ENCODE peak calls at places on chromosomes 2 and 18, in eight cellular contexts. One of them, this sample, is unnamed.

GRCh38 chr2:3972377-3972776 is 269.0 kb downstream of the DCDC2C start:
- DNase-seq in stimulated activated CD4-positive, alpha-beta T cell treated with anti-CD3 and anti-CD28 coated beads, Interleukin-2, amount 100 ng/mL, for 24 hours: no peak
- DNase-seq in non-pigmented ciliary epithelial cell: no peak
- DNase-seq in lower leg skin: no peak
- DNase-seq in NCI-H2081: no peak
- DNase-seq in body of pancreas: no peak
- DNase-seq in fibroblast of lung: no peak
- DNase-seq in NCI-H1092 treated with DMSO at 0.1 percent for 48 hours: no peak
- DNase-seq in this sample: no peak

GRCh38 chr2:12034303-12034861 is 287.9 kb downstream of the LPIN1 start:
- DNase-seq in NCI-H2081: no peak
- DNase-seq in non-pigmented ciliary epithelial cell: no peak
- DNase-seq in NCI-H1092 treated with DMSO at 0.1 percent for 48 hours: no peak
- DNase-seq in lower leg skin: no peak
- DNase-seq in body of pancreas: no peak
- DNase-seq in fibroblast of lung: no peak
- DNase-seq in stimulated activated CD4-positive, alpha-beta T cell treated with anti-CD3 and anti-CD28 coated beads, Interleukin-2, amount 100 ng/mL, for 24 hours: no peak
- DNase-seq in this sample: no peak

GRCh38 chr2:230938098-230938497 is 13.1 kb upstream of the GPR55 start:
- DNase-seq in lower leg skin: no peak
- DNase-seq in fibroblast of lung: no peak
- DNase-seq in body of pancreas: no peak
- DNase-seq in NCI-H2081: no peak
- DNase-seq in NCI-H1092 treated with DMSO at 0.1 percent for 48 hours: no peak
- DNase-seq in stimulated activated CD4-positive, alpha-beta T cell treated with anti-CD3 and anti-CD28 coated beads, Interleukin-2, amount 100 ng/mL, for 24 hours: no peak
- DNase-seq in non-pigmented ciliary epithelial cell: no peak
- DNase-seq in this sample: no peak

GRCh38 chr18:50751490-50751889 is 68.3 kb downstream of the MRO start:
- DNase-seq in body of pancreas: no peak
- DNase-seq in NCI-H2081: no peak
- DNase-seq in NCI-H1092 treated with DMSO at 0.1 percent for 48 hours: no peak
- DNase-seq in non-pigmented ciliary epithelial cell: no peak
- DNase-seq in stimulated activated CD4-positive, alpha-beta T cell treated with anti-CD3 and anti-CD28 coated beads, Interleukin-2, amount 100 ng/mL, for 24 hours: no peak
- DNase-seq in fibroblast of lung: no peak
- DNase-seq in lower leg skin: no peak
- DNase-seq in this sample: no peak

GRCh38 chr2:217445726-217446125 is 557.1 kb downstream of the TNS1 start:
- DNase-seq in stimulated activated CD4-positive, alpha-beta T cell treated with anti-CD3 and anti-CD28 coated beads, Interleukin-2, amount 100 ng/mL, for 24 hours: no peak
- DNase-seq in non-pigmented ciliary epithelial cell: no peak
- DNase-seq in lower leg skin: no peak
- DNase-seq in fibroblast of lung: no peak
- DNase-seq in NCI-H1092 treated with DMSO at 0.1 percent for 48 hours: no peak
- DNase-seq in NCI-H2081: no peak
- DNase-seq in body of pancreas: no peak
- DNase-seq in this sample: no peak

GRCh38 chr18:55489742-55490055 is 98.3 kb downstream of the TCF4 start:
- DNase-seq in NCI-H1092 treated with DMSO at 0.1 percent for 48 hours: peak
- DNase-seq in non-pigmented ciliary epithelial cell: no peak
- DNase-seq in fibroblast of lung: peak
- DNase-seq in body of pancreas: no peak
- DNase-seq in NCI-H2081: peak
- DNase-seq in stimulated activated CD4-positive, alpha-beta T cell treated with anti-CD3 and anti-CD28 coated beads, Interleukin-2, amount 100 ng/mL, for 24 hours: peak
- DNase-seq in lower leg skin: no peak
- DNase-seq in this sample: no peak

GRCh38 chr2:237414056-237414661 is at the start of gene COL6A3:
- DNase-seq in stimulated activated CD4-positive, alpha-beta T cell treated with anti-CD3 and anti-CD28 coated beads, Interleukin-2, amount 100 ng/mL, for 24 hours: no peak
- DNase-seq in fibroblast of lung: peak
- DNase-seq in lower leg skin: peak
- DNase-seq in non-pigmented ciliary epithelial cell: peak
- DNase-seq in NCI-H2081: no peak
- DNase-seq in NCI-H1092 treated with DMSO at 0.1 percent for 48 hours: no peak
- DNase-seq in body of pancreas: no peak
- DNase-seq in this sample: no peak

GRCh38 chr2:28527196-28527595 is 31.3 kb downstream of the PLB1 start:
- DNase-seq in fibroblast of lung: no peak
- DNase-seq in body of pancreas: no peak
- DNase-seq in non-pigmented ciliary epithelial cell: no peak
- DNase-seq in NCI-H2081: no peak
- DNase-seq in NCI-H1092 treated with DMSO at 0.1 percent for 48 hours: no peak
- DNase-seq in stimulated activated CD4-positive, alpha-beta T cell treated with anti-CD3 and anti-CD28 coated beads, Interleukin-2, amount 100 ng/mL, for 24 hours: no peak
- DNase-seq in lower leg skin: no peak
- DNase-seq in this sample: no peak

GRCh38 chr2:10911291-10912075 is at the start of gene KCNF1:
- DNase-seq in non-pigmented ciliary epithelial cell: no peak
- DNase-seq in stimulated activated CD4-positive, alpha-beta T cell treated with anti-CD3 and anti-CD28 coated beads, Interleukin-2, amount 100 ng/mL, for 24 hours: no peak
- DNase-seq in NCI-H1092 treated with DMSO at 0.1 percent for 48 hours: peak
- DNase-seq in lower leg skin: no peak
- DNase-seq in fibroblast of lung: peak
- DNase-seq in NCI-H2081: peak
- DNase-seq in body of pancreas: peak
- DNase-seq in this sample: peak

GRCh38 chr18:26335139-26335933 is 109.1 kb downstream of the TAF4B start:
- DNase-seq in lower leg skin: no peak
- DNase-seq in fibroblast of lung: peak
- DNase-seq in stimulated activated CD4-positive, alpha-beta T cell treated with anti-CD3 and anti-CD28 coated beads, Interleukin-2, amount 100 ng/mL, for 24 hours: no peak
- DNase-seq in non-pigmented ciliary epithelial cell: no peak
- DNase-seq in NCI-H1092 treated with DMSO at 0.1 percent for 48 hours: no peak
- DNase-seq in NCI-H2081: no peak
- DNase-seq in body of pancreas: no peak
- DNase-seq in this sample: no peak

GRCh38 chr2:101149241-101150192 is 1.7 kb downstream of the TBC1D8 start:
- DNase-seq in non-pigmented ciliary epithelial cell: no peak
- DNase-seq in stimulated activated CD4-positive, alpha-beta T cell treated with anti-CD3 and anti-CD28 coated beads, Interleukin-2, amount 100 ng/mL, for 24 hours: no peak
- DNase-seq in body of pancreas: peak
- DNase-seq in NCI-H2081: no peak
- DNase-seq in NCI-H1092 treated with DMSO at 0.1 percent for 48 hours: no peak
- DNase-seq in fibroblast of lung: no peak
- DNase-seq in lower leg skin: no peak
- DNase-seq in this sample: peak

GRCh38 chr2:2830576-2830975 is 499.5 kb upstream of the MYT1L start:
- DNase-seq in body of pancreas: no peak
- DNase-seq in stimulated activated CD4-positive, alpha-beta T cell treated with anti-CD3 and anti-CD28 coated beads, Interleukin-2, amount 100 ng/mL, for 24 hours: no peak
- DNase-seq in NCI-H1092 treated with DMSO at 0.1 percent for 48 hours: no peak
- DNase-seq in lower leg skin: no peak
- DNase-seq in non-pigmented ciliary epithelial cell: no peak
- DNase-seq in NCI-H2081: no peak
- DNase-seq in fibroblast of lung: no peak
- DNase-seq in this sample: no peak

GRCh38 chr2:101900375-101900774 is 91.4 kb upstream of the IL1R2 start:
- DNase-seq in NCI-H1092 treated with DMSO at 0.1 percent for 48 hours: no peak
- DNase-seq in fibroblast of lung: no peak
- DNase-seq in stimulated activated CD4-positive, alpha-beta T cell treated with anti-CD3 and anti-CD28 coated beads, Interleukin-2, amount 100 ng/mL, for 24 hours: peak
- DNase-seq in lower leg skin: no peak
- DNase-seq in non-pigmented ciliary epithelial cell: no peak
- DNase-seq in NCI-H2081: no peak
- DNase-seq in body of pancreas: no peak
- DNase-seq in this sample: no peak

GRCh38 chr2:45152691-45153090 is 143.4 kb upstream of the SIX2 start:
- DNase-seq in non-pigmented ciliary epithelial cell: no peak
- DNase-seq in lower leg skin: no peak
- DNase-seq in NCI-H1092 treated with DMSO at 0.1 percent for 48 hours: no peak
- DNase-seq in fibroblast of lung: no peak
- DNase-seq in body of pancreas: no peak
- DNase-seq in NCI-H2081: no peak
- DNase-seq in stimulated activated CD4-positive, alpha-beta T cell treated with anti-CD3 and anti-CD28 coated beads, Interleukin-2, amount 100 ng/mL, for 24 hours: no peak
- DNase-seq in this sample: no peak

GRCh38 chr2:62427146-62427545 is 78.8 kb downstream of the TMEM17 start:
- DNase-seq in fibroblast of lung: no peak
- DNase-seq in non-pigmented ciliary epithelial cell: no peak
- DNase-seq in stimulated activated CD4-positive, alpha-beta T cell treated with anti-CD3 and anti-CD28 coated beads, Interleukin-2, amount 100 ng/mL, for 24 hours: no peak
- DNase-seq in NCI-H2081: no peak
- DNase-seq in lower leg skin: no peak
- DNase-seq in NCI-H1092 treated with DMSO at 0.1 percent for 48 hours: no peak
- DNase-seq in body of pancreas: no peak
- DNase-seq in this sample: no peak

GRCh38 chr18:5962362-5962761 is 67.0 kb upstream of the TMEM200C start:
- DNase-seq in body of pancreas: no peak
- DNase-seq in lower leg skin: no peak
- DNase-seq in NCI-H1092 treated with DMSO at 0.1 percent for 48 hours: no peak
- DNase-seq in stimulated activated CD4-positive, alpha-beta T cell treated with anti-CD3 and anti-CD28 coated beads, Interleukin-2, amount 100 ng/mL, for 24 hours: no peak
- DNase-seq in non-pigmented ciliary epithelial cell: no peak
- DNase-seq in NCI-H2081: no peak
- DNase-seq in fibroblast of lung: peak
- DNase-seq in this sample: no peak